ENCODE peak calls at places on chromosomes 11 and 22, in six cellular contexts. J is BE2C, C is colonic mucosa, O is Calu3, Q is foreskin fibroblast, P is foreskin keratinocyte. E is an unnamed sample.
A peak's percentile ranks its signal among the peaks of the same experiment; 100 is the strongest.

GRCh38 chr11:134509381-134510068 is 97.5 kb upstream of the B3GAT1 start:
- DNase-seq in J (no peak), C (no peak), O (no peak), Q (no peak), P (no peak), E (no peak)

GRCh38 chr11:118928870-118929495 is 3.3 kb upstream of the BCL9L start:
- DNase-seq in J (peak; percentile 73), C (peak; percentile 65), O (peak; percentile 37), Q (peak; percentile 70), P (no peak), E (peak; percentile 65)

GRCh38 chr22:46767249-46767985 is 5.0 kb downstream of the TBC1D22A start:
- DNase-seq in J (no peak), C (no peak), O (no peak), Q (no peak), P (no peak), E (no peak)

GRCh38 chr22:19287889-19288288 is 3.6 kb downstream of the CLTCL1 start:
- DNase-seq in J (no peak), C (no peak), O (no peak), Q (peak; percentile 74), P (no peak), E (no peak)

GRCh38 chr22:27752771-27753170 is 48.8 kb downstream of the MN1 start:
- DNase-seq in J (no peak), C (peak; percentile 40), O (no peak), Q (peak; percentile 73), P (peak; percentile 68), E (no peak)

GRCh38 chr22:18024956-18025720 is 777 bp upstream of the MICAL3 start:
- DNase-seq in J (no peak), C (no peak), O (no peak), Q (no peak), P (no peak), E (no peak)

GRCh38 chr22:25051983-25052710 is 99.6 kb downstream of the KIAA1671 start:
- DNase-seq in J (peak; percentile 81), C (peak; percentile 73), O (no peak), Q (no peak), P (no peak), E (no peak)

GRCh38 chr22:28441720-28442263 is 237.8 kb downstream of the TTC28 start:
- DNase-seq in J (no peak), C (no peak), O (no peak), Q (no peak), P (no peak), E (no peak)

GRCh38 chr11:101686514-101686913 is 102.7 kb upstream of the TRPC6 start:
- DNase-seq in J (no peak), C (no peak), O (peak; percentile 39), Q (peak; percentile 91), P (peak; percentile 86), E (no peak)

GRCh38 chr22:48318173-48318572 is 1509.5 kb downstream of the BRD1 start:
- DNase-seq in J (no peak), C (no peak), O (no peak), Q (no peak), P (no peak), E (no peak)

GRCh38 chr11:76599041-76600013 is 71.2 kb downstream of the LRRC32 start:
- DNase-seq in J (no peak), C (no peak), O (no peak), Q (no peak), P (no peak), E (no peak)

GRCh38 chr11:70713436-70713835 is 315.1 kb downstream of the CTTN start:
- DNase-seq in J (no peak), C (no peak), O (no peak), Q (no peak), P (no peak), E (no peak)

GRCh38 chr11:128458316-128458715 is 129.0 kb downstream of the ETS1 start:
- DNase-seq in J (no peak), C (no peak), O (no peak), Q (peak; percentile 80), P (peak; percentile 75), E (no peak)

GRCh38 chr11:128802358-128802981 is 64.6 kb downstream of the KCNJ1 start:
- DNase-seq in J (peak; percentile 77), C (no peak), O (peak; percentile 22), Q (peak; percentile 55), P (no peak), E (peak; percentile 59)

GRCh38 chr11:78048561-78048960 is 15.1 kb upstream of the THRSP start:
- DNase-seq in J (no peak), C (no peak), O (no peak), Q (no peak), P (no peak), E (no peak)

GRCh38 chr11:88543902-88544655 is 206.5 kb upstream of the CTSC start:
- DNase-seq in J (peak; percentile 70), C (peak; percentile 84), O (peak; percentile 81), Q (peak; percentile 97), P (peak; percentile 58), E (peak; percentile 82)

GRCh38 chr11:132670921-132671675 is 861.2 kb downstream of the OPCML start:
- DNase-seq in J (no peak), C (no peak), O (no peak), Q (no peak), P (no peak), E (no peak)

GRCh38 chr11:125242141-125242780 is 77.7 kb downstream of the PKNOX2 start:
- DNase-seq in J (no peak), C (no peak), O (no peak), Q (no peak), P (no peak), E (no peak)

GRCh38 chr22:28407645-28408044 is 272.0 kb downstream of the TTC28 start:
- DNase-seq in J (no peak), C (no peak), O (no peak), Q (no peak), P (no peak), E (no peak)

GRCh38 chr11:2533642-2534115 is 88.9 kb downstream of the KCNQ1 start:
- DNase-seq in J (peak; percentile 5), C (peak; percentile 60), O (peak; percentile 85), Q (peak; percentile 96), P (peak; percentile 74), E (peak; percentile 85)

GRCh38 chr22:39514373-39514973 is 5.9 kb upstream of the ATF4 start:
- DNase-seq in J (peak; percentile 72), C (peak; percentile 74), O (peak; percentile 79), Q (peak; percentile 72), P (no peak), E (peak; percentile 85)

GRCh38 chr22:26763633-26764295 is 106.4 kb downstream of the MIAT start:
- DNase-seq in J (no peak), C (no peak), O (peak; percentile 26), Q (peak; percentile 83), P (peak; percentile 20), E (no peak)

GRCh38 chr11:22079133-22079847 is 113.6 kb upstream of the ANO5 start:
- DNase-seq in J (no peak), C (no peak), O (no peak), Q (no peak), P (no peak), E (no peak)

GRCh38 chr11:2509481-2510001 is 64.7 kb downstream of the KCNQ1 start:
- DNase-seq in J (no peak), C (no peak), O (no peak), Q (no peak), P (no peak), E (peak; percentile 14)

GRCh38 chr22:47175761-47176359 is 413.4 kb downstream of the TBC1D22A start:
- DNase-seq in J (no peak), C (no peak), O (no peak), Q (no peak), P (no peak), E (no peak)

GRCh38 chr11:128503231-128503991 is 83.9 kb downstream of the ETS1 start:
- DNase-seq in J (no peak), C (no peak), O (no peak), Q (peak; percentile 97), P (peak; percentile 93), E (no peak)

GRCh38 chr22:49204599-49205214 is 623.0 kb downstream of the BRD1 start:
- DNase-seq in J (no peak), C (no peak), O (no peak), Q (no peak), P (no peak), E (no peak)

GRCh38 chr11:67240575-67241389 is 25.5 kb upstream of the GRK2 start:
- DNase-seq in J (peak; percentile 73), C (peak; percentile 83), O (peak; percentile 79), Q (peak; percentile 81), P (peak; percentile 64), E (peak; percentile 69)

GRCh38 chr11:45383229-45383628 is 97.1 kb upstream of the SYT13 start:
- DNase-seq in J (no peak), C (no peak), O (no peak), Q (peak; percentile 19), P (no peak), E (no peak)

DNA sequence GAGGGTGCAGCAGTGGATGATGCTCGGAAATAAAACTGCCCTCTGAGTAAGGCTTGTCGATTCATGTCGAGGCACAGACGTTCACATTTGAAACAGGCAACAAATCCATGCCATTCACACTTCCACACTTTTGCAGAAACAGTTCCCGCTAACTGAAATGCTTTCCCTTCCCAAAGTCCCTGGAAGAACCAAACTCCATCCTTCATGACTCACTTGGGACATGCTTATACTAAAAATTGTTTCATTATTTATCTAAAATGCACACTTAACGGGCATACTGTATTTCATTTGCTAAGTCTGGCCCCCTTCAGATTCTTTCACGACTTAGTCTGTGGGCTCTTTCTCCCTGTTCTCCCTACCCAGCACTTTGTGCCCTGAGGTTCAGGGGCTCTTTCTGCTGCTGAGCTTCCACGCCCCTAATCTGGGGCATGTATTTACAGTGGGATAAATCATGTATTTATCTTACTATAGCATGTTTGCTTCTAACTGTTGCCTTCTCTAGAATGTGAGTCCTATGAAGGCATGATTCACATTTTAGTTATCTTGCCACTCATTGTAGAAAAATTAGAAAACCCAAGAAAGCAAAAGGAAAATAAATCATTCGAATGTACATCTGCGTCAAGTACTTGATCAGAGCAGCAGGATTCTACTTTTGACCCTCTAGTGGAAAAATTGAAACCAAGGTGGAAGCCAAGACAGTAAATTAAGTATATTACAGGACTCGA is 12.5 kb downstream of the SCGB1A1 start:
- DNase-seq in J (no peak), C (no peak), O (no peak), Q (peak; percentile 71), P (peak; percentile 45), E (no peak)
- TF ChIP-seq CTCF in J (no peak), C (no peak), O (no peak), Q (no peak), P (no peak), E (no peak)

GRCh38 chr11:117096973-117097566 is 1.2 kb downstream of the SIK3 start:
- DNase-seq in J (no peak), C (no peak), O (no peak), Q (peak; percentile 25), P (no peak), E (no peak)
- TF ChIP-seq CTCF in J (no peak), C (no peak), O (no peak), Q (no peak), P (no peak), E (no peak)

DNA sequence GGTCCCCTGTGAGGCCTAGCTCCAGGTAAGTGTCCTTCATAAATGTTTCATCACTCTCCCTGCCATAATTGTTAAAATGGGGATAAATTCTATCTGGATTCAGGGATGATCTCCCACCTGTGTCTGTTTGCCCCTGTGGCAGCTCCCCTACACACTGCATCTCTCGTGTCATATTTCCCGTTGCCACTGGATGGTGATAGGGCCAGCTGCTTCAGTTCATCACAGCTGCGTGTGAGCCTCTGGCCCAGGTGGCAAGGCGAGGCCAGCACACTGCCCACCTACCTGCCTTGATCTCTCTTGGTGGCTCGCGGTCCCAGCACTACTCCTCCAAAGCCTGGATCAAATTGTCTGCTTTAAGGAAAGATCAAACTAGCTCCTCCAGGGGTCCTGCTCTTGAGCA is 187.4 kb downstream of the GRIK4 start:
- DNase-seq in J (no peak), C (no peak), O (no peak), Q (no peak), P (no peak), E (no peak)
- TF ChIP-seq CTCF in J (peak; percentile 11), C (no peak), O (no peak), Q (no peak), P (no peak), E (no peak)

GRCh38 chr11:11148104-11148509 is 204.9 kb downstream of the CSNK2A3 start:
- DNase-seq in J (no peak), C (no peak), O (peak; percentile 20), Q (peak; percentile 49), P (peak; percentile 65), E (no peak)
- TF ChIP-seq CTCF in J (no peak), C (no peak), O (no peak), Q (peak; percentile 37), P (peak; percentile 68), E (no peak)

E was measured in glutamatergic neuron.